ENCODE peak calls at places on chromosomes 11 and 22, in six cellular contexts. Z is ovary, A is transverse colon, B is sigmoid colon, V is K562, H is A549. E is an unnamed sample.

GRCh38 chr11:32469791-32470190 is 34.5 kb upstream of the WT1 start:
- DNase-seq in Z (no peak), H (no peak), B (no peak), A (no peak), V (no peak), E (no peak)

GRCh38 chr11:39365809-39366436 is 2093.5 kb downstream of the LRRC4C start:
- DNase-seq in B (no peak), Z (no peak), A (no peak), H (peak; percentile 31), V (no peak), E (no peak)

GRCh38 chr22:41021655-41022454 is 70.5 kb upstream of the EP300 start:
- DNase-seq in V (peak; percentile 77), Z (peak; percentile 80), B (peak; percentile 88), A (peak; percentile 81), H (peak; percentile 64), E (peak; percentile 69)

GRCh38 chr22:24413726-24414385 is 13.5 kb upstream of the ADORA2A start:
- DNase-seq in H (no peak), V (no peak), Z (no peak), B (peak; percentile 51), A (no peak), E (no peak)

GRCh38 chr22:26589367-26589844 is 526 bp downstream of the TPST2 start:
- DNase-seq in H (peak; percentile 20), A (peak; percentile 57), V (no peak), B (no peak), Z (no peak), E (peak; percentile 38)

GRCh38 chr11:86802601-86803051 is 2.3 kb downstream of the PRSS23 start:
- DNase-seq in H (peak; percentile 84), B (no peak), Z (no peak), A (no peak), V (peak; percentile 25), E (no peak)

GRCh38 chr11:62353841-62354240 is 16.6 kb downstream of the ASRGL1 start:
- DNase-seq in B (no peak), V (no peak), A (no peak), Z (no peak), H (no peak), E (peak; percentile 41)

GRCh38 chr11:134863294-134863693 is 451.3 kb upstream of the B3GAT1 start:
- DNase-seq in A (no peak), B (no peak), H (no peak), Z (no peak), V (no peak), E (no peak)

GRCh38 chr11:69918231-69918937 is 99.2 kb upstream of the FGF3 start:
- DNase-seq in B (peak; percentile 54), A (peak; percentile 3), V (no peak), Z (no peak), H (no peak), E (peak; percentile 74)

GRCh38 chr11:88538088-88538487 is 200.6 kb upstream of the CTSC start:
- DNase-seq in V (no peak), A (no peak), B (no peak), Z (no peak), H (peak; percentile 36), E (no peak)

GRCh38 chr22:42069801-42070516 is 653 bp downstream of the NAGA start:
- DNase-seq in V (peak; percentile 19), Z (no peak), H (no peak), B (no peak), A (no peak), E (no peak)

GRCh38 chr11:107665016-107665415 is 46.8 kb downstream of the SLN start:
- DNase-seq in B (no peak), V (no peak), A (no peak), Z (no peak), H (no peak), E (no peak)

GRCh38 chr11:112612283-112612849 is 348.9 kb upstream of the NCAM1 start:
- DNase-seq in V (no peak), A (no peak), B (no peak), H (no peak), Z (no peak), E (no peak)

GRCh38 chr11:44329472-44330230 is 19.7 kb upstream of the ALX4 start:
- DNase-seq in Z (no peak), A (no peak), V (no peak), H (no peak), B (no peak), E (no peak)

GRCh38 chr22:21685164-21685513 is 19.3 kb downstream of the PPIL2 start:
- DNase-seq in H (no peak), A (no peak), B (no peak), V (no peak), Z (no peak), E (no peak)

GRCh38 chr11:126542621-126543020 is 187.1 kb downstream of the ST3GAL4 start:
- DNase-seq in V (no peak), Z (no peak), B (no peak), H (no peak), A (no peak), E (no peak)

GRCh38 chr22:20211997-20212753 is 55.9 kb downstream of the RTN4R start:
- DNase-seq in A (peak; percentile 57), V (peak; percentile 93), H (no peak), Z (peak; percentile 67), B (peak; percentile 77), E (peak; percentile 89)

GRCh38 chr11:12902784-12903491 is 106.2 kb upstream of the RASSF10 start:
- DNase-seq in B (no peak), Z (no peak), H (no peak), A (no peak), V (no peak), E (no peak)

GRCh38 chr22:27226666-27227065 is 569.3 kb downstream of the MIAT start:
- DNase-seq in B (no peak), V (no peak), Z (no peak), A (no peak), H (no peak), E (no peak)

GRCh38 chr11:70225629-70226582 is 22.8 kb downstream of the FADD start:
- DNase-seq in H (no peak), Z (no peak), B (no peak), V (no peak), A (peak; percentile 94), E (peak; percentile 77)

GRCh38 chr11:831951-832528 is 712 bp upstream of the CD151 start:
- DNase-seq in A (no peak), Z (no peak), V (no peak), B (no peak), H (no peak), E (no peak)

GRCh38 chr11:104916442-104916841 is 18.2 kb upstream of the CASP12 start:
- DNase-seq in A (no peak), Z (no peak), B (no peak), H (no peak), V (no peak), E (no peak)

GRCh38 chr11:86644291-86644690 is 28.1 kb downstream of the ME3 start:
- DNase-seq in A (no peak), V (no peak), H (no peak), B (no peak), Z (no peak), E (no peak)

GRCh38 chr11:125290263-125290662 is 125.7 kb downstream of the PKNOX2 start:
- DNase-seq in B (no peak), A (no peak), Z (no peak), H (no peak), V (no peak), E (no peak)

GRCh38 chr11:5726351-5726750 is 9.9 kb upstream of the OR56B1 start:
- DNase-seq in H (no peak), V (no peak), B (no peak), Z (no peak), A (no peak), E (no peak)

GRCh38 chr11:61689164-61689496 is 8.9 kb downstream of the DAGLA start:
- DNase-seq in H (no peak), V (no peak), A (no peak), B (no peak), Z (no peak), E (no peak)

GRCh38 chr11:3147257-3147619 is 17.9 kb downstream of the OSBPL5 start:
- DNase-seq in H (no peak), B (no peak), Z (no peak), V (no peak), A (no peak), E (no peak)

GRCh38 chr22:25478573-25478972 is 85.9 kb upstream of the GRK3 start:
- DNase-seq in A (no peak), V (no peak), Z (no peak), H (no peak), B (no peak), E (no peak)

GRCh38 chr22:25602924-25603323 is 38.4 kb downstream of the GRK3 start:
- DNase-seq in A (no peak), H (no peak), B (no peak), Z (no peak), V (no peak), E (no peak)

GRCh38 chr11:126357969-126358762 is 2.7 kb downstream of the ST3GAL4 start:
- DNase-seq in V (no peak), H (no peak), B (peak; percentile 63), A (no peak), Z (peak; percentile 74), E (no peak)

GRCh38 chr11:13669544-13670488 is 1.3 kb downstream of the FAR1 start:
- DNase-seq in V (no peak), H (no peak), A (no peak), Z (no peak), B (no peak), E (no peak)

GRCh38 chr11:119335655-119336543 is 1.6 kb downstream of the RNF26 start:
- DNase-seq in B (no peak), V (no peak), Z (peak; percentile 49), A (no peak), H (no peak), E (no peak)

GRCh38 chr11:119338318-119338890 is 2.3 kb downstream of the C1QTNF5 start:
- DNase-seq in B (peak; percentile 88), A (peak; percentile 76), V (peak; percentile 88), H (peak; percentile 63), Z (peak; percentile 71), E (peak; percentile 75)

GRCh38 chr11:119336744-119337469 is 2.6 kb downstream of the RNF26 start:
- DNase-seq in A (no peak), Z (no peak), B (no peak), V (no peak), H (no peak), E (no peak)

GRCh38 chr11:119338946-119339580 is 1.6 kb downstream of the C1QTNF5 start:
- DNase-seq in Z (no peak), H (no peak), A (no peak), V (no peak), B (no peak), E (no peak)

GRCh38 chr11:119337581-119338317 is 2.9 kb downstream of the C1QTNF5 start:
- DNase-seq in H (no peak), V (peak; percentile 54), B (peak; percentile 75), A (no peak), Z (no peak), E (no peak)
- TF ChIP-seq POLR2A in H (no peak), V (peak; percentile 30), B (no peak), A (no peak), Z (no peak), E (no peak)

GRCh38 chr11:120395778-120396177 is 59.6 kb downstream of the ARHGEF12 start:
- DNase-seq in Z (no peak), A (no peak), H (no peak), V (no peak), B (no peak), E (no peak)
- TF ChIP-seq EP300 in Z (no peak), A (no peak), H (no peak), V (no peak), B (no peak), E (no peak)

GRCh38 chr11:75352417-75353206 is 1.2 kb upstream of the ARRB1 start:
- DNase-seq in B (peak; percentile 82), V (peak; percentile 8), H (no peak), A (peak; percentile 72), Z (no peak), E (peak; percentile 67)
- H3K4me3 ChIP-seq in B (peak overlapping the region; percentile 97), V (peak overlapping the region; percentile 69), H (peak overlapping the region; percentile 77), A (peak overlapping the region; percentile 65), Z (peak overlapping the region; percentile 86), E (peak overlapping the region; percentile 92)

GRCh38 chr11:71948314-71949027 is 19.6 kb downstream of the RNF121 start:
- DNase-seq in B (no peak), H (peak; percentile 65), V (peak; percentile 80), Z (no peak), A (peak; percentile 31), E (peak; percentile 33)
- TF ChIP-seq POLR2A in B (no peak), H (no peak), V (no peak), Z (no peak), A (no peak), E (no peak)

E was measured in stomach.